ENCODE peak calls at places on chromosomes 6 and 20, in five cellular contexts. K is left ventricle myocardium inferior, F is cardiac fibroblast, H is AG09309, I is PC-9. A is an unnamed sample.

GRCh38 chr20:4165984-4166725 is 150.8 kb upstream of the RNF24 start:
- DNase-seq in K (no peak), F (no peak), H (no peak), I (no peak), A (no peak)

GRCh38 chr20:25601659-25602058 is 16.3 kb upstream of the NINL start:
- DNase-seq in K (no peak), F (no peak), H (no peak), I (no peak), A (no peak)

GRCh38 chr6:79670789-79671188 is 39.7 kb downstream of the SH3BGRL2 start:
- DNase-seq in K (no peak), F (no peak), H (no peak), I (peak), A (no peak)

GRCh38 chr6:157075549-157076426 is 247.5 kb downstream of the TMEM242 start:
- DNase-seq in K (no peak), F (peak), H (no peak), I (no peak), A (peak)

GRCh38 chr20:17992224-17992637 is 23.4 kb downstream of the MGME1 start:
- DNase-seq in K (no peak), F (no peak), H (no peak), I (no peak), A (no peak)

GRCh38 chr6:136846046-136846445 is 23.7 kb downstream of the PEX7 start:
- DNase-seq in K (no peak), F (peak), H (no peak), I (peak), A (peak)

GRCh38 chr6:18214003-18214402 is 50.3 kb downstream of the DEK start:
- DNase-seq in K (no peak), F (no peak), H (no peak), I (no peak), A (no peak)

GRCh38 chr6:145497006-145497405 is 238.3 kb downstream of the EPM2A start:
- DNase-seq in K (no peak), F (no peak), H (no peak), I (no peak), A (no peak)

GRCh38 chr6:28167068-28167467 is 25.4 kb downstream of the ZKSCAN8 start:
- DNase-seq in K (no peak), F (peak), H (peak), I (no peak), A (peak)

GRCh38 chr20:297925-298754 is 770 bp downstream of the ZCCHC3 start:
- DNase-seq in K (peak), F (peak), H (no peak), I (peak), A (peak)

GRCh38 chr20:24211972-24212371 is 223.4 kb upstream of the GGTLC1 start:
- DNase-seq in K (no peak), F (no peak), H (no peak), I (no peak), A (no peak)

GRCh38 chr6:33592595-33593413 is 12.7 kb upstream of the BAK1 start:
- DNase-seq in K (no peak), F (no peak), H (no peak), I (no peak), A (peak)

GRCh38 chr6:25295651-25296050 is 16.5 kb downstream of the CARMIL1 start:
- DNase-seq in K (no peak), F (no peak), H (no peak), I (no peak), A (peak)

GRCh38 chr6:167244064-167244949 is 46.8 kb upstream of the UNC93A start:
- DNase-seq in K (no peak), F (no peak), H (no peak), I (no peak), A (no peak)

GRCh38 chr6:46220351-46221220 is 49.8 kb upstream of the ENPP5 start:
- DNase-seq in K (no peak), F (peak), H (no peak), I (no peak), A (no peak)

GRCh38 chr6:17394192-17394611 is 807 bp downstream of the CAP2 start:
- DNase-seq in K (peak), F (peak), H (no peak), I (peak), A (peak)

GRCh38 chr20:56440346-56441007 is 27.9 kb upstream of the RTF2 start:
- DNase-seq in K (no peak), F (no peak), H (no peak), I (no peak), A (no peak)

GRCh38 chr6:97113170-97113569 is 169.8 kb downstream of the MMS22L start:
- DNase-seq in K (no peak), F (no peak), H (no peak), I (no peak), A (no peak)

GRCh38 chr20:45254867-45255266 is 503 bp upstream of the SLPI start:
- DNase-seq in K (no peak), F (peak), H (peak), I (peak), A (peak)

GRCh38 chr6:4939241-4939640 is 64.6 kb downstream of the RPP40 start:
- DNase-seq in K (no peak), F (no peak), H (no peak), I (no peak), A (no peak)

GRCh38 chr6:149895702-149896310 is 2.1 kb downstream of the RAET1E start:
- DNase-seq in K (peak), F (peak), H (no peak), I (peak), A (peak)

GRCh38 chr20:19254086-19254821 is 41.8 kb downstream of the SLC24A3 start:
- DNase-seq in K (no peak), F (peak), H (peak), I (no peak), A (no peak)

GRCh38 chr20:47090835-47091234 is 196.2 kb downstream of the EYA2 start:
- DNase-seq in K (no peak), F (no peak), H (no peak), I (no peak), A (no peak)

GRCh38 chr6:124613050-124613449 is 349.2 kb upstream of the RNF217 start:
- DNase-seq in K (no peak), F (no peak), H (no peak), I (no peak), A (no peak)

GRCh38 chr6:124607119-124607627 is 355.1 kb upstream of the RNF217 start:
- DNase-seq in K (no peak), F (no peak), H (no peak), I (no peak), A (no peak)
- TF ChIP-seq CTCF in K (no peak), F (no peak), H (no peak), I (no peak), A (no peak)

GRCh38 chr6:116255246-116255800 is 1.4 kb upstream of the TSPYL4 start:
- DNase-seq in K (no peak), F (peak), H (no peak), I (no peak), A (no peak)

GRCh38 chr6:116253188-116253504 is 729 bp downstream of the TSPYL4 start:
- DNase-seq in K (no peak), F (no peak), H (no peak), I (no peak), A (no peak)

GRCh38 chr6:116256694-116257093 is 2.8 kb upstream of the TSPYL4 start:
- DNase-seq in K (no peak), F (no peak), H (no peak), I (no peak), A (no peak)

GRCh38 chr6:116253505-116254296 is at the start of gene TSPYL4:
- DNase-seq in K (peak), F (peak), H (peak), I (peak), A (peak)

DNA sequence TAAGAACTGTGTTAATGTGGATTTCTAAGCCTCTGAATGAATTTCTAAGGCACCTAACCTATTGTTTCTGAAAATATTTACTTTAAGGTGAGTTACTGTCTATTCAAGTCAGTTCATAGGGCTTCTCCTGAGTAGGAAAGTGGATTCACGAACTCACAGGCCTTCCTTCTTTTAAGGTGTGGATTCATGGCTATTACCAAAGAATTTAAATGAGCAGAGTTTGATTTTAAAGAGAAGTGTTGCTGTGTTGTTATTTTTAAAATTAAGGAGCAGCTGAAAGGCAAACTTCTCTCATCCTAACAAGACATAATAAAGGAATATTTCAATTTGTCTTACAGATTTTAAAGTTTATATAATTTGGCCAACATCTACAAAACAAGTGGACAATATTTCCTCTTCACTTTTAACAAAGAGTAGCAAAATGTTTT is 436 bp upstream of the TSPYL4 start:
- DNase-seq in K (no peak), F (no peak), H (no peak), I (no peak), A (no peak)
- H3K4me3 ChIP-seq in K (peak), F (peak), H (peak), I (peak), A (peak)

GRCh38 chr20:63186528-63187316 is 29.2 kb downstream of the YTHDF1 start:
- DNase-seq in K (no peak), F (no peak), H (no peak), I (peak), A (peak)
- TF ChIP-seq CTCF in K (no peak), F (peak), H (peak), I (peak), A (peak)

GRCh38 chr6:42142118-42142835 is at the start of gene C6orf132:
- DNase-seq in K (no peak), F (no peak), H (no peak), I (peak), A (peak)
- H3K4me3 ChIP-seq in K (peak), F (peak), H (peak), I (peak), A (peak)

GRCh38 chr6:3381233-3382065 is 75.4 kb downstream of the SLC22A23 start:
- DNase-seq in K (no peak), F (peak), H (no peak), I (no peak), A (no peak)

GRCh38 chr6:3377536-3378397 is 79.1 kb downstream of the SLC22A23 start:
- DNase-seq in K (no peak), F (no peak), H (no peak), I (no peak), A (peak)

GRCh38 chr6:3376888-3377535 is 79.8 kb downstream of the SLC22A23 start:
- DNase-seq in K (no peak), F (no peak), H (no peak), I (no peak), A (no peak)

GRCh38 chr6:3380344-3381232 is 76.3 kb downstream of the SLC22A23 start:
- DNase-seq in K (no peak), F (no peak), H (no peak), I (no peak), A (no peak)

DNA sequence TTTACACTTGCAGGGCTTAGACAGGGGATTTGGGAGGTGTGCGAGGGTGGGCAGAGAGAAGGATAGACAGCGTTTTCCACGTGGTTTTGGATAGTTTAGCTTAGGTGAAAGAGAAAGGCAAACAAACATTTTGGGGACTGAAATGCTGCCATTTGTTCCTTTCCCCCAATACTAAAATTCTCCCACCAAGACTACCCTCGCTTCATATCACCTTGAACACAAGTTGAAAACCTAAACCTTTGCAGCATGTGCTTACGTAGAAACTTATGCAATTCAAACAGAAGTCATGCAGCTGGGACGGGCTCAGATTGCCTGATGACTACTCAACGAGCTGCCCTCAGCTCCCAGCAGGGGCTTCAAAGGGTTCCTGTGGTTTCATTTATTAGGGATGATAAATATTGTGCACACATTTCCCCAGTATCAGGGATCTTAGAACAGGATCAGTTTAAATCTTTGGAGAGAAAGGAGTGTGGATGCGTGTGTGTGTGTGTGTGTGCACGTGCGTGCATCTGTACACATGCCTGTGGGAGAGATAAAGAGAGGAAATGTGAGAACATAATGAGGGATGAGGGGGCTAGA is 77.3 kb downstream of the SLC22A23 start:
- DNase-seq in K (no peak), F (no peak), H (no peak), I (no peak), A (no peak)
- TF ChIP-seq CTCF in K (no peak), F (no peak), H (no peak), I (no peak), A (no peak)

DNA sequence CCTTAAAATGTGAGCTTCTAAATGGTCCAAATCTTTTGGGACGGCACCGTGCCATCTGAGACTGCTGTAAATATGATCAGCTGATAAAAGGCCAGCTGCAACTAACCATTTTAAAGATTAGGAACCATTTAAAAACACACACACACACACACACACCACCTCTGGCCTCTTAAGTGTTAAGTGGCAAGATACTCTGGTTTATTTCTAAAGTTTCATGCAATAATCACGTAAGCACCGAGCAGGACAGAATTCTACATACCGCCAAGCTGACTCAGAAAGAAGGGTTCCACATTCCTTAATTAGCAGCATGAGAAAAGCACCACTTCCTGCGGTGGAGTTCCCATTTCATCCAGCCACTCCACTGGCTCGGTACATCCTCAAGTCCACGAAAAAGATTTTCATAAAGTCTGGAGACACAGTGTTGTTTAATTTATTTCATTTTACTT is 17.8 kb upstream of the ZNF217 start:
- DNase-seq in K (no peak), F (peak), H (peak), I (peak), A (peak)
- H3K4me3 ChIP-seq in K (no peak), F (no peak), H (no peak), I (no peak), A (no peak)

GRCh38 chr6:107113460-107114212 is 1.7 kb downstream of the BEND3 start:
- DNase-seq in K (no peak), F (no peak), H (no peak), I (no peak), A (peak)

GRCh38 chr6:107116328-107116892 is 1.1 kb upstream of the BEND3 start:
- DNase-seq in K (no peak), F (no peak), H (no peak), I (peak), A (peak)

GRCh38 chr6:107115695-107116327 is 496 bp upstream of the BEND3 start:
- DNase-seq in K (no peak), F (peak), H (no peak), I (no peak), A (peak)

GRCh38 chr6:107114872-107115694 is at the start of gene BEND3:
- DNase-seq in K (peak), F (peak), H (no peak), I (no peak), A (peak)

DNA sequence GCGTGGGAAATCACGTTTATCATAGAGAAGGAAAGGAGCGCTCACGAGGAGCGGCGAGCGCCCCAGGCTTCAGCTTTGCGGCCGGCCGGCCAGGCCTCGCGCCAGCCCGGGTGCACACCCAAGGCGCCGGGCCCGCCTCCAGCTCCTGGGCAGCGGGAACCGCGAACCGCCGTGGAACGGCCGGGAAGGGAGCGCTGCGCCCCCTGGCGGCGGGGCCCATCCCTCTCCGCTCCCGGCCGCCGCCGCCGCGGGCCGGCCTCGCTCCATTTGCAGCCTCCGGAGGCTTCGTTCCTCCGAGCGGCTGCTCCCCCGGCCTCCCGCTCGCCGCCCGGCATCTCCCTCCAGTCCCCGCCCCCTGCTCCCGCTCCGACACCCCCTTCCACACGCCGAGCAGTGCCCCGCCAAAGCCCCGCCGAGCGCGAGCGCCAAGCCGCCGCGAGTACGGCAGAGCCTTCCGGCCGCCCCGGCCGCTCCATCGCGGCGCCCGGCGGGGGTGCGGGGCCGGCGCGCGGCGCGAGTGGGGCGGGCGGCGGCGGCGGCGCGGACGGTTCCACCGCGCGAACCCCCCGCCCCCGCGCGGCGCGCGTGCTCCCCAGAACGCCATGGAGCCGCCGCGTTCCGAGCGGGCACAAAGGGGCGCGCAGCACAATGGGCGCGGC is 973 bp downstream of the BEND3 start:
- DNase-seq in K (peak), F (peak), H (peak), I (peak), A (peak)
- TF ChIP-seq CTCF in K (peak), F (peak), H (peak), I (peak), A (peak)

GRCh38 chr6:52063584-52064400 is 23.6 kb downstream of the PKHD1 start:
- DNase-seq in K (no peak), F (peak), H (no peak), I (no peak), A (peak)
- H3K4me3 ChIP-seq in K (no peak), F (no peak), H (no peak), I (no peak), A (no peak)

A was measured in epithelial cell of esophagus.